ENCODE peak calls at places on chromosomes 5 and 9, in four cellular contexts. One of them, this sample, is unnamed.
A peak's percentile ranks its signal among the peaks of the same experiment; 100 is the strongest.

GRCh38 chr9:14423816-14424261 is 109.9 kb upstream of the NFIB start:
- DNase-seq in astrocyte of the spinal cord: peak; percentile 67
- DNase-seq in RWPE1: peak; percentile 8
- DNase-seq in WTC11: no peak
- DNase-seq in this sample: peak; percentile 84

GRCh38 chr5:179803651-179804598 is 2.7 kb downstream of the MGAT4B start:
- DNase-seq in astrocyte of the spinal cord: no peak
- DNase-seq in RWPE1: no peak
- DNase-seq in WTC11: no peak
- DNase-seq in this sample: peak; percentile 95

GRCh38 chr5:1112596-1113331 is 901 bp upstream of the SLC12A7 start:
- DNase-seq in astrocyte of the spinal cord: no peak
- DNase-seq in RWPE1: peak; percentile 93
- DNase-seq in WTC11: no peak
- DNase-seq in this sample: no peak

GRCh38 chr9:103188966-103189365 is 193.8 kb downstream of the CYLC2 start:
- DNase-seq in astrocyte of the spinal cord: no peak
- DNase-seq in RWPE1: no peak
- DNase-seq in WTC11: no peak
- DNase-seq in this sample: no peak

GRCh38 chr5:4142842-4143241 is 547.2 kb downstream of the IRX1 start:
- DNase-seq in astrocyte of the spinal cord: no peak
- DNase-seq in RWPE1: no peak
- DNase-seq in WTC11: no peak
- DNase-seq in this sample: no peak

GRCh38 chr5:147835386-147835798 is 3.9 kb upstream of the SPINK1 start:
- DNase-seq in astrocyte of the spinal cord: no peak
- DNase-seq in RWPE1: peak; percentile 64
- DNase-seq in WTC11: no peak
- DNase-seq in this sample: no peak

GRCh38 chr9:4755026-4755609 is 14.1 kb upstream of the AK3 start:
- DNase-seq in astrocyte of the spinal cord: no peak
- DNase-seq in RWPE1: no peak
- DNase-seq in WTC11: no peak
- DNase-seq in this sample: no peak

GRCh38 chr5:9348296-9348996 is 197.4 kb downstream of the SEMA5A start:
- DNase-seq in astrocyte of the spinal cord: peak; percentile 70
- DNase-seq in RWPE1: peak; percentile 78
- DNase-seq in WTC11: no peak
- DNase-seq in this sample: peak; percentile 85

GRCh38 chr5:173481821-173482220 is 134.6 kb downstream of the BOD1 start:
- DNase-seq in astrocyte of the spinal cord: no peak
- DNase-seq in RWPE1: no peak
- DNase-seq in WTC11: no peak
- DNase-seq in this sample: no peak

GRCh38 chr5:51997908-51998307 is 614.7 kb downstream of the ISL1 start:
- DNase-seq in astrocyte of the spinal cord: no peak
- DNase-seq in RWPE1: no peak
- DNase-seq in WTC11: no peak
- DNase-seq in this sample: peak; percentile 27

GRCh38 chr5:178329331-178329730 is 96.7 kb upstream of the PHYKPL start:
- DNase-seq in astrocyte of the spinal cord: no peak
- DNase-seq in RWPE1: no peak
- DNase-seq in WTC11: no peak
- DNase-seq in this sample: no peak

GRCh38 chr5:103475629-103476240 is 86.9 kb downstream of the NUDT12 start:
- DNase-seq in astrocyte of the spinal cord: peak; percentile 67
- DNase-seq in RWPE1: peak; percentile 55
- DNase-seq in WTC11: no peak
- DNase-seq in this sample: peak; percentile 37

GRCh38 chr9:71487046-71487445 is 281.3 kb downstream of the CEMIP2 start:
- DNase-seq in astrocyte of the spinal cord: no peak
- DNase-seq in RWPE1: no peak
- DNase-seq in WTC11: peak; percentile 15
- DNase-seq in this sample: no peak

GRCh38 chr5:38837932-38838331 is 7.9 kb upstream of the OSMR start:
- DNase-seq in astrocyte of the spinal cord: no peak
- DNase-seq in RWPE1: no peak
- DNase-seq in WTC11: no peak
- DNase-seq in this sample: no peak

GRCh38 chr9:121748080-121748479 is 96.6 kb downstream of the DAB2IP start:
- DNase-seq in astrocyte of the spinal cord: peak; percentile 18
- DNase-seq in RWPE1: no peak
- DNase-seq in WTC11: no peak
- DNase-seq in this sample: peak; percentile 96

GRCh38 chr9:35690447-35691324 is 961 bp upstream of the TPM2 start:
- DNase-seq in astrocyte of the spinal cord: peak; percentile 79
- DNase-seq in RWPE1: peak; percentile 63
- DNase-seq in WTC11: peak; percentile 64
- DNase-seq in this sample: peak; percentile 96

GRCh38 chr9:70964861-70965260 is 156.6 kb downstream of the TRPM3 start:
- DNase-seq in astrocyte of the spinal cord: no peak
- DNase-seq in RWPE1: no peak
- DNase-seq in WTC11: no peak
- DNase-seq in this sample: peak; percentile 73

GRCh38 chr5:134242146-134242545 is 16.3 kb upstream of the PPP2CA start:
- DNase-seq in astrocyte of the spinal cord: peak; percentile 90
- DNase-seq in RWPE1: no peak
- DNase-seq in WTC11: no peak
- DNase-seq in this sample: peak; percentile 89

GRCh38 chr9:98995059-98995665 is 51.5 kb downstream of the COL15A1 start:
- DNase-seq in astrocyte of the spinal cord: no peak
- DNase-seq in RWPE1: no peak
- DNase-seq in WTC11: no peak
- DNase-seq in this sample: peak; percentile 69

GRCh38 chr9:75788006-75788634 is 102.4 kb upstream of the PCSK5 start:
- DNase-seq in astrocyte of the spinal cord: peak; percentile 93
- DNase-seq in RWPE1: no peak
- DNase-seq in WTC11: no peak
- DNase-seq in this sample: no peak

GRCh38 chr9:76414656-76415055 is 20.4 kb upstream of the RFK start:
- DNase-seq in astrocyte of the spinal cord: peak; percentile 78
- DNase-seq in RWPE1: no peak
- DNase-seq in WTC11: no peak
- DNase-seq in this sample: no peak

GRCh38 chr5:178249191-178249989 is 16.8 kb upstream of the PHYKPL start:
- DNase-seq in astrocyte of the spinal cord: peak; percentile 47
- DNase-seq in RWPE1: peak; percentile 58
- DNase-seq in WTC11: no peak
- DNase-seq in this sample: peak; percentile 96

GRCh38 chr5:32343058-32343672 is 30.4 kb upstream of the MTMR12 start:
- DNase-seq in astrocyte of the spinal cord: no peak
- DNase-seq in RWPE1: no peak
- DNase-seq in WTC11: no peak
- DNase-seq in this sample: no peak

DNA sequence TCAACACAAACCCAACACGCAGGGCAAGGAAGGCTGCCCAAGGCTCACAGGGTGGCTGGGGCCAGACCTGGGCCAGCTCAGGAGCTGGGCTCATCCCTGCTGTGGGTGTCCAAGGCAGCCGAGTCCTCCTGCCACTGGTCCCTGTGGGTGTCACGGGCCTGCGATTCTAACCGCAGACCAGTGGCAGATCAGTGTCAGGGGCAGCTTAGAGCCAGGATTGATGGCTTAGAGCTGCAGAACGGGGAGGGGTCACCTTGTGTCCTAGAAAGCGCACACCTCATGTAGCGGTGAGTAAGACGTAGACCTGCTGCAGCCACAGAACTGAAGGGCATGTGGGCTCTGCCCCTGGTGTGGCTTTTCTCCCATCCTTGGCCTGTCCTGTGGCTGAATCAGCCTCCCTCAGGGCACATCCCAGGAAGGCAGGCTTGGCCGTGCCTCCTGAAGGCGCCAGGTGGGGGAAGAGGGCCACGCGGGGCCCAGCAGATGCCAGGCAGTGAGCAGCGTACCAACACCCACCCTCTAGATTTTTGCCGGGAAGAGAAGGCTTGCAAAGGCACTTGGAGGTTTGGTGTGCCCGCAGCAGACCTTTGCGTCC is 78.3 kb upstream of the FCN2 start:
- DNase-seq in astrocyte of the spinal cord: no peak
- DNase-seq in RWPE1: peak; percentile 87
- DNase-seq in WTC11: no peak
- DNase-seq in this sample: no peak
- TF ChIP-seq CTCF in astrocyte of the spinal cord: no peak
- TF ChIP-seq CTCF in RWPE1: no peak
- TF ChIP-seq CTCF in WTC11: no peak
- TF ChIP-seq CTCF in this sample: no peak

DNA sequence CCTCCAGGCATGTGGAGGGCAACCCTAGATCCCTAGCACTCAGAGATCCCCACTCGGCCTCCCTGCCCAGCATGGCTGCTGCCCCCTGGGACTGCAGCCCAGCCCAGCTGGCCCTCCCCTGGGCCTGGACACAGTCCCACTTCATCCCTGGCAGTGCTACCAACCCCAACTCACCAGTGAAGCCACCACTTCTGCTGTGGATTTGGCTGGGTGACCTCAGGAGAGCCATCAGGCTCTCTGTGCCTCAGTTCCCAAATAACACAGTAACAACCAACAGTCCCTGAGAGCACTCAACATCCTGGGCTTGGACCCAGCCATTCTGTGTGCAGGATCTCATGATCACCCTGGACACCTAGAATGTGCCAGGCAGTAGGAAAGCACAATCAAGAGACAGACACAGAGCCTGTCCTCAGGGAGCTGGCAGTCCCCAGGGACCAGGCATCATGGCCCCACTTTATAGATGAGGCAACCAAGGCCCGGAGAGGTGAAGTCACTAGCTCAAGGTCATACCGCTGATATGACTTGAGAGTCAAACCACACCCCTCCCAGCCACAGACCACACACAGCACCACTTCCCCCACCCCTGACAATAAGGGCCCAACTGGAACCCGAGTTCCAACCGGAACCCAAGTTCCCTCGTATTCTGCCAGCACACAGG is 4.7 kb upstream of the PSMB7 start:
- DNase-seq in astrocyte of the spinal cord: no peak
- DNase-seq in RWPE1: no peak
- DNase-seq in WTC11: no peak
- DNase-seq in this sample: peak; percentile 50
- TF ChIP-seq CTCF in astrocyte of the spinal cord: no peak
- TF ChIP-seq CTCF in RWPE1: peak; percentile 70
- TF ChIP-seq CTCF in WTC11: no peak
- TF ChIP-seq CTCF in this sample: no peak

GRCh38 chr5:158908690-158909325 is 190.9 kb downstream of the EBF1 start:
- DNase-seq in astrocyte of the spinal cord: no peak
- DNase-seq in RWPE1: no peak
- DNase-seq in WTC11: no peak
- DNase-seq in this sample: no peak

GRCh38 chr5:158914008-158914407 is 185.7 kb downstream of the EBF1 start:
- DNase-seq in astrocyte of the spinal cord: no peak
- DNase-seq in RWPE1: no peak
- DNase-seq in WTC11: no peak
- DNase-seq in this sample: no peak

GRCh38 chr5:158910782-158911692 is 188.7 kb downstream of the EBF1 start:
- DNase-seq in astrocyte of the spinal cord: no peak
- DNase-seq in RWPE1: peak; percentile 16
- DNase-seq in WTC11: no peak
- DNase-seq in this sample: no peak

GRCh38 chr5:158917731-158918130 is 182.0 kb downstream of the EBF1 start:
- DNase-seq in astrocyte of the spinal cord: no peak
- DNase-seq in RWPE1: no peak
- DNase-seq in WTC11: no peak
- DNase-seq in this sample: no peak

GRCh38 chr5:158911693-158912363 is 187.9 kb downstream of the EBF1 start:
- DNase-seq in astrocyte of the spinal cord: no peak
- DNase-seq in RWPE1: no peak
- DNase-seq in WTC11: no peak
- DNase-seq in this sample: no peak
- TF ChIP-seq CTCF in astrocyte of the spinal cord: no peak
- TF ChIP-seq CTCF in RWPE1: no peak
- TF ChIP-seq CTCF in WTC11: no peak
- TF ChIP-seq CTCF in this sample: no peak

GRCh38 chr9:74770508-74771261 is 117.0 kb downstream of the TRPM6 start:
- DNase-seq in astrocyte of the spinal cord: no peak
- DNase-seq in RWPE1: peak; percentile 39
- DNase-seq in WTC11: peak; percentile 87
- DNase-seq in this sample: no peak
- TF ChIP-seq CTCF in astrocyte of the spinal cord: peak; percentile 65
- TF ChIP-seq CTCF in RWPE1: peak; percentile 69
- TF ChIP-seq CTCF in WTC11: peak; percentile 99
- TF ChIP-seq CTCF in this sample: peak; percentile 69

GRCh38 chr5:64767959-64768357 is 533 bp downstream of the SREK1IP1 start:
- DNase-seq in astrocyte of the spinal cord: peak; percentile 56
- DNase-seq in RWPE1: no peak
- DNase-seq in WTC11: peak; percentile 16
- DNase-seq in this sample: no peak

GRCh38 chr5:64766105-64766504 is 2.4 kb downstream of the SREK1IP1 start:
- DNase-seq in astrocyte of the spinal cord: no peak
- DNase-seq in RWPE1: peak; percentile 95
- DNase-seq in WTC11: no peak
- DNase-seq in this sample: no peak

GRCh38 chr5:64766934-64767333 is 1.6 kb downstream of the SREK1IP1 start:
- DNase-seq in astrocyte of the spinal cord: no peak
- DNase-seq in RWPE1: no peak
- DNase-seq in WTC11: no peak
- DNase-seq in this sample: no peak

GRCh38 chr5:64769856-64770255 is 1.1 kb downstream of the CWC27 start:
- DNase-seq in astrocyte of the spinal cord: no peak
- DNase-seq in RWPE1: no peak
- DNase-seq in WTC11: no peak
- DNase-seq in this sample: no peak

GRCh38 chr5:64768358-64769312 is at the start of the genes CWC27 and SREK1IP1:
- DNase-seq in astrocyte of the spinal cord: peak; percentile 95
- DNase-seq in RWPE1: peak; percentile 85
- DNase-seq in WTC11: peak; percentile 84
- DNase-seq in this sample: peak; percentile 85
- TF ChIP-seq CTCF in astrocyte of the spinal cord: peak; percentile 23
- TF ChIP-seq CTCF in RWPE1: no peak
- TF ChIP-seq CTCF in WTC11: no peak
- TF ChIP-seq CTCF in this sample: peak; percentile 16

GRCh38 chr5:130871346-130872086 is 293.5 kb downstream of the HINT1 start:
- DNase-seq in astrocyte of the spinal cord: peak; percentile 20
- DNase-seq in RWPE1: peak; percentile 35
- DNase-seq in WTC11: peak; percentile 27
- DNase-seq in this sample: no peak
- TF ChIP-seq CTCF in astrocyte of the spinal cord: peak; percentile 61
- TF ChIP-seq CTCF in RWPE1: peak; percentile 43
- TF ChIP-seq CTCF in WTC11: peak; percentile 77
- TF ChIP-seq CTCF in this sample: peak; percentile 58

DNA sequence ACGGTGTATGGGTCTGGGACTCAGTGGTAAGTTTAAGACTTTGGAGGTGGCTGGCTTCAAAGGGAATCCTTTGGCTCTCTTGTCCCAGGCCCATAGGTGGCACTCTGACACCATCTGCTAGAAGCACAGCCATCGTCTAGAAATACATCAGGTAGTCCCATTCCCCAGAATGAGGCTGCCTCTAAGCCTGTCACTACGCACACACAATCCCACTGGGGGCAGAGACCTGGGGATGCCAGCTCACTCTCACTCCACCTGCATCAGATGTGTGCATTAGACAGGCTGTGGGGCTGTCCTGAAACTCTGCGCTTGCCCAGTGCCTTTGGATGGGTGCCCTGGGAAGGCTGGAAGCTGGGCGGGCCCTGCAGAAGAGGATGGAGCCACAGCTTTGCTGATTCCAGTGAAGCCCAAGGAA is 127.5 kb upstream of the PANK3 start:
- DNase-seq in astrocyte of the spinal cord: peak; percentile 38
- DNase-seq in RWPE1: peak; percentile 41
- DNase-seq in WTC11: peak; percentile 63
- DNase-seq in this sample: no peak
- TF ChIP-seq CTCF in astrocyte of the spinal cord: peak; percentile 76
- TF ChIP-seq CTCF in RWPE1: no peak
- TF ChIP-seq CTCF in WTC11: peak; percentile 41
- TF ChIP-seq CTCF in this sample: peak; percentile 68

GRCh38 chr5:142881076-142881466 is 110.9 kb downstream of the ARHGAP26 start:
- DNase-seq in astrocyte of the spinal cord: peak; percentile 43
- DNase-seq in RWPE1: no peak
- DNase-seq in WTC11: no peak
- DNase-seq in this sample: no peak
- TF ChIP-seq CTCF in astrocyte of the spinal cord: no peak
- TF ChIP-seq CTCF in RWPE1: no peak
- TF ChIP-seq CTCF in WTC11: no peak
- TF ChIP-seq CTCF in this sample: no peak

This sample was measured in osteoblast.